ENCODE peak calls at places on chromosomes 3 and 15, in five cellular contexts. I is IMR-90, N is neuronal stem cell, P is H9, D is H1. T is an unnamed sample. For H3K4me1, the result is how much of the 10 kb centered on the place peaks cover.

GRCh38 chr3:60650171-60650570 is 601.1 kb downstream of the FHIT start:
- DNase-seq in P (no peak), N (no peak), I (no peak), D (no peak), T (peak)

GRCh38 chr3:20107722-20108121 is 67.5 kb downstream of the KAT2B start:
- DNase-seq in I (no peak), P (no peak), N (no peak), D (no peak), T (no peak)

GRCh38 chr3:46923559-46924350 is 46.2 kb downstream of the PTH1R start:
- DNase-seq in P (peak), N (peak), I (peak), D (peak), T (peak)

GRCh38 chr3:174859756-174860155 is 622 bp downstream of the NAALADL2 start:
- DNase-seq in N (no peak), I (no peak), D (no peak), P (no peak), T (no peak)

GRCh38 chr15:90611157-90611556 is 81.4 kb downstream of the CRTC3 start:
- DNase-seq in N (no peak), P (no peak), D (no peak), I (no peak), T (no peak)

GRCh38 chr15:29299331-29299730 is 29.7 kb upstream of the NSMCE3 start:
- DNase-seq in P (no peak), I (no peak), D (no peak), N (no peak), T (no peak)

GRCh38 chr3:172229462-172229861 is 190.1 kb downstream of the FNDC3B start:
- DNase-seq in D (no peak), N (no peak), P (no peak), I (no peak), T (no peak)

GRCh38 chr3:157618075-157618760 is 115.0 kb upstream of the VEPH1 start:
- DNase-seq in I (peak), D (no peak), N (peak), P (no peak), T (peak)

GRCh38 chr15:98438907-98439306 is 209.4 kb upstream of the IGF1R start:
- DNase-seq in N (no peak), I (no peak), P (no peak), D (no peak), T (no peak)

GRCh38 chr3:126549861-126550487 is 8.8 kb downstream of the C3orf22 start:
- DNase-seq in N (no peak), D (peak), I (no peak), P (peak), T (no peak)

GRCh38 chr3:195226445-195226844 is 44.5 kb downstream of the XXYLT1 start:
- DNase-seq in I (no peak), D (peak), P (no peak), N (no peak), T (no peak)

GRCh38 chr3:13716540-13717221 is 163.2 kb downstream of the WNT7A start:
- DNase-seq in D (peak), I (no peak), P (peak), N (no peak), T (no peak)

GRCh38 chr15:69472046-69472445 is 19.4 kb downstream of the RPLP1 start:
- DNase-seq in I (no peak), N (no peak), P (no peak), D (no peak), T (no peak)

GRCh38 chr3:165195628-165196576 is at the start of gene SLITRK3:
- DNase-seq in P (peak), I (no peak), N (peak), D (peak), T (peak)
- H2AFZ ChIP-seq in P (peak), I (peak), N (peak), D (peak), T (no peak)

GRCh38 chr3:112403101-112403500 is 70.1 kb downstream of the CD200 start:
- DNase-seq in D (no peak), N (no peak), I (no peak), P (no peak), T (no peak)
- H3K4me1 ChIP-seq in D (under half), N (under half), I (under half), P (under half), T (under half)

DNA sequence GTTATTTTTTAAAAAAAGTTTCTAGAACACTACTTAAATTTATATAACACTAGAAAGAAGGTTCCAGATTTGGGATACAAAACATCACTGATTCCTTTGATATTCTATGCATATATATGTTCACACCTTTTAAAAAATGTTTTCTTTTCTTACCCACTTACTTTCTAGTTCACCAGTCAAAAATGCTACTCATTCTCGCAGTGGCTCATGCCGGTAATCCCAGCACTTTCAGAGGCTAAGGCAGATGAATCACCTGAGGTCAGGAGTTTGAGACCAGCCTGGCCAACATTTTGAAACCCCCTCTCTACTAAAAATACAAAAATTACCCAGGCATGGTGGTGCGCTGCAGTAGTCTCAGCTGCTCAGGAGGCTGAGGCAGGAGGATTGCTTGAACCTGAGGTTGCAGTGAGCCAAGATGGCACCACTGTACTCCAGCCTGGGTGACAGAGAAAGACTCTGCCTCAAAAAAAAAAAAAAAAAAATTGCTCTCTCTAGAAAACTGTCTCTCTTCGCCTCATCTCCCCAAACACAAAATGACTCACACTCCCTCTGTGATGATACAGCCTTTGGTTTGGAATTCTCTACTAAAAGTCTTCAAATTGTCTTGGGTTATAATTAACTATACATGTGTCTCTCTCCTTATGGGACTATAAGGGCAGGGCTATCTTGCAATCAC is 52.6 kb upstream of the TGFBR2 start:
- DNase-seq in N (no peak), P (no peak), D (no peak), I (peak), T (peak)
- H2BK15ac ChIP-seq in N (no peak), P (no peak), D (no peak), I (no peak), T (no peak)

GRCh38 chr3:63966007-63966406 is 53.8 kb upstream of the SCAANT1 start:
- DNase-seq in P (no peak), D (no peak), N (no peak), I (no peak), T (no peak)

GRCh38 chr3:63968612-63969350 is 54.5 kb downstream of the PSMD6 start:
- DNase-seq in P (no peak), D (no peak), N (no peak), I (peak), T (no peak)

GRCh38 chr3:63966871-63967270 is 54.7 kb upstream of the SCAANT1 start:
- DNase-seq in I (no peak), D (no peak), P (no peak), N (no peak), T (no peak)

GRCh38 chr3:63969866-63970265 is 53.4 kb downstream of the PSMD6 start:
- DNase-seq in N (no peak), D (no peak), I (no peak), P (no peak), T (no peak)

DNA sequence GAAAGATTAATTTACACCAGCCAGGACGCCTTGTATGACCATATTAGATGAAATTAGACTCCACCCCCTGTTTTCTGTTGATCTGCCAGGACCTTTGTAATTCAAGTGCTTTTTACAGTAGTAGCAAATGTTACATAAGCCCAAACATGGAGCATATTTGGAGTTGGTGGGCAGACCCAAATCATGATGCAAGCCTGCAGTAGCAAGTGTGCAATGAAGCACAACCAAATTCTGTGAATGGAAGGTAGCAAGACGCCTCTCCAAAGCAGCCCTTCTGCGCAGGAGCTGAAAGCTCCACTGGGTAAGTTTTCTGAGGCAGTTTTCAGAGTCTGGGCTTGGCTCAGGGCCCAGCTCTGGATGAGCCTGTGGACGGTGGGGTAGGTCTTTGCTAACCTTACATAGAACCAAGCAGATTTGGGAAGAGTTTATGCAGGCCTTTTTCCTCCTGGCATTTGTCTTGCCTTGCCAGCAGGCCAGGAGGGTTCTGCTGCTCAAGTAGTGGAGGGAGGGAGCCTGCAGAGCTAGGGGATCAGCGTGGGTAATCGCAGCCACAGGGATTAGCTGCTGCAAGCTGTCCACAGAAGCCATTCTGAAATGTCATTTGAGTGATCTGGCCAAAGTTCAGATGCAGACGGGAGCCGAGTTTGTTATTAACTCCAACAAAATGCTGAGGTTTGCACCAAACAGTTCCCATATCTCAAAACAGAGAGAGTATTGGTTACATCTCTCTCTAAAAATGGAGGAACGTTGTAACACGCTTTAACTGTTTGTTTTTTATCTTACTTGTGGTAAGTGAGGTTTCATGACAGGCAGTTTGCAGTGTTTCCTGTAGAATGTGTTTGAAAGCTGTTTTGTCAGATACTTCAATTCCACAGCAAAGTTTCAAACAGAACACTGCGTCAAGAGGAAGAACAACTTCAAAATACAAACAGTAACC is 55.4 kb downstream of the PSMD6 start:
- DNase-seq in I (peak), D (no peak), P (no peak), N (no peak), T (peak)
- H2AFZ ChIP-seq in I (peak), D (peak), P (no peak), N (peak), T (no peak)

GRCh38 chr3:39104961-39105686 is 2.3 kb downstream of the GORASP1 start:
- DNase-seq in I (no peak), D (no peak), N (no peak), P (no peak), T (no peak)
- H3K4me1 ChIP-seq in I (under half), D (under half), N (under half), P (under half), T (under half)